ENCODE peak calls at places on chromosomes 7 and 10, in five cellular contexts. One of them, this sample, is unnamed.

GRCh38 chr7:156984209-156984891 is 26.1 kb downstream of the MNX1 start:
- DNase-seq in mesothelial cell of epicardium: peak; percentile 26
- DNase-seq in T-cell: no peak
- DNase-seq in activated CD4-positive, alpha-beta T cell treated with anti-CD3 and anti-CD28 coated beads for 36 hours: no peak
- DNase-seq in activated CD8-positive, alpha-beta T cell treated with anti-CD3 and anti-CD28 coated beads for 36 hours: no peak
- DNase-seq in this sample: no peak

GRCh38 chr10:119761106-119761505 is 35.3 kb downstream of the INPP5F start:
- DNase-seq in mesothelial cell of epicardium: no peak
- DNase-seq in activated CD8-positive, alpha-beta T cell treated with anti-CD3 and anti-CD28 coated beads for 36 hours: no peak
- DNase-seq in T-cell: no peak
- DNase-seq in activated CD4-positive, alpha-beta T cell treated with anti-CD3 and anti-CD28 coated beads for 36 hours: no peak
- DNase-seq in this sample: peak; percentile 18

GRCh38 chr10:3173173-3173878 is 744 bp upstream of the PITRM1 start:
- DNase-seq in activated CD8-positive, alpha-beta T cell treated with anti-CD3 and anti-CD28 coated beads for 36 hours: peak; percentile 85
- DNase-seq in T-cell: no peak
- DNase-seq in mesothelial cell of epicardium: peak; percentile 97
- DNase-seq in activated CD4-positive, alpha-beta T cell treated with anti-CD3 and anti-CD28 coated beads for 36 hours: peak; percentile 87
- DNase-seq in this sample: peak; percentile 97

GRCh38 chr10:76397210-76397881 is 965.9 kb downstream of the LRMDA start:
- DNase-seq in T-cell: no peak
- DNase-seq in activated CD8-positive, alpha-beta T cell treated with anti-CD3 and anti-CD28 coated beads for 36 hours: no peak
- DNase-seq in mesothelial cell of epicardium: no peak
- DNase-seq in activated CD4-positive, alpha-beta T cell treated with anti-CD3 and anti-CD28 coated beads for 36 hours: no peak
- DNase-seq in this sample: no peak

GRCh38 chr7:36096460-36097095 is 56.5 kb upstream of the EEPD1 start:
- DNase-seq in activated CD8-positive, alpha-beta T cell treated with anti-CD3 and anti-CD28 coated beads for 36 hours: no peak
- DNase-seq in T-cell: no peak
- DNase-seq in mesothelial cell of epicardium: no peak
- DNase-seq in activated CD4-positive, alpha-beta T cell treated with anti-CD3 and anti-CD28 coated beads for 36 hours: no peak
- DNase-seq in this sample: no peak

GRCh38 chr7:66640802-66641525 is 12.3 kb downstream of the KCTD7 start:
- DNase-seq in T-cell: no peak
- DNase-seq in activated CD4-positive, alpha-beta T cell treated with anti-CD3 and anti-CD28 coated beads for 36 hours: no peak
- DNase-seq in activated CD8-positive, alpha-beta T cell treated with anti-CD3 and anti-CD28 coated beads for 36 hours: no peak
- DNase-seq in mesothelial cell of epicardium: no peak
- DNase-seq in this sample: peak; percentile 41

GRCh38 chr7:66283003-66283920 is 78.1 kb downstream of the TPST1 start:
- DNase-seq in activated CD4-positive, alpha-beta T cell treated with anti-CD3 and anti-CD28 coated beads for 36 hours: no peak
- DNase-seq in mesothelial cell of epicardium: no peak
- DNase-seq in T-cell: no peak
- DNase-seq in activated CD8-positive, alpha-beta T cell treated with anti-CD3 and anti-CD28 coated beads for 36 hours: no peak
- DNase-seq in this sample: no peak

GRCh38 chr10:112689327-112689726 is 242.3 kb downstream of the VTI1A start:
- DNase-seq in activated CD8-positive, alpha-beta T cell treated with anti-CD3 and anti-CD28 coated beads for 36 hours: peak; percentile 14
- DNase-seq in T-cell: no peak
- DNase-seq in activated CD4-positive, alpha-beta T cell treated with anti-CD3 and anti-CD28 coated beads for 36 hours: peak; percentile 5
- DNase-seq in mesothelial cell of epicardium: peak; percentile 41
- DNase-seq in this sample: peak; percentile 23

GRCh38 chr10:71070741-71071140 is 141.6 kb upstream of the UNC5B start:
- DNase-seq in T-cell: no peak
- DNase-seq in mesothelial cell of epicardium: no peak
- DNase-seq in activated CD4-positive, alpha-beta T cell treated with anti-CD3 and anti-CD28 coated beads for 36 hours: no peak
- DNase-seq in activated CD8-positive, alpha-beta T cell treated with anti-CD3 and anti-CD28 coated beads for 36 hours: no peak
- DNase-seq in this sample: no peak

GRCh38 chr7:51009716-51010496 is 227.2 kb upstream of the GRB10 start:
- DNase-seq in T-cell: no peak
- DNase-seq in activated CD8-positive, alpha-beta T cell treated with anti-CD3 and anti-CD28 coated beads for 36 hours: no peak
- DNase-seq in activated CD4-positive, alpha-beta T cell treated with anti-CD3 and anti-CD28 coated beads for 36 hours: no peak
- DNase-seq in mesothelial cell of epicardium: no peak
- DNase-seq in this sample: no peak

GRCh38 chr7:51309361-51310130 is 7.1 kb downstream of the COBL start:
- DNase-seq in mesothelial cell of epicardium: no peak
- DNase-seq in T-cell: no peak
- DNase-seq in activated CD4-positive, alpha-beta T cell treated with anti-CD3 and anti-CD28 coated beads for 36 hours: no peak
- DNase-seq in activated CD8-positive, alpha-beta T cell treated with anti-CD3 and anti-CD28 coated beads for 36 hours: no peak
- DNase-seq in this sample: no peak

GRCh38 chr10:113386005-113386404 is 166.8 kb upstream of the HABP2 start:
- DNase-seq in mesothelial cell of epicardium: no peak
- DNase-seq in activated CD4-positive, alpha-beta T cell treated with anti-CD3 and anti-CD28 coated beads for 36 hours: no peak
- DNase-seq in T-cell: no peak
- DNase-seq in activated CD8-positive, alpha-beta T cell treated with anti-CD3 and anti-CD28 coated beads for 36 hours: no peak
- DNase-seq in this sample: no peak

GRCh38 chr7:27182861-27183681 is 2.0 kb downstream of the HOXA11 start:
- DNase-seq in mesothelial cell of epicardium: peak; percentile 44
- DNase-seq in activated CD4-positive, alpha-beta T cell treated with anti-CD3 and anti-CD28 coated beads for 36 hours: no peak
- DNase-seq in T-cell: no peak
- DNase-seq in activated CD8-positive, alpha-beta T cell treated with anti-CD3 and anti-CD28 coated beads for 36 hours: no peak
- DNase-seq in this sample: no peak

GRCh38 chr7:73833251-73833919 is 2.6 kb downstream of the CLDN4 start:
- DNase-seq in mesothelial cell of epicardium: no peak
- DNase-seq in T-cell: no peak
- DNase-seq in activated CD8-positive, alpha-beta T cell treated with anti-CD3 and anti-CD28 coated beads for 36 hours: no peak
- DNase-seq in activated CD4-positive, alpha-beta T cell treated with anti-CD3 and anti-CD28 coated beads for 36 hours: no peak
- DNase-seq in this sample: peak; percentile 94

GRCh38 chr7:149856-150636 is 42.3 kb upstream of the FAM20C start:
- DNase-seq in mesothelial cell of epicardium: no peak
- DNase-seq in activated CD8-positive, alpha-beta T cell treated with anti-CD3 and anti-CD28 coated beads for 36 hours: peak; percentile 62
- DNase-seq in T-cell: no peak
- DNase-seq in activated CD4-positive, alpha-beta T cell treated with anti-CD3 and anti-CD28 coated beads for 36 hours: peak; percentile 65
- DNase-seq in this sample: no peak

GRCh38 chr10:100715445-100716385 is 29.7 kb upstream of the PAX2 start:
- DNase-seq in T-cell: no peak
- DNase-seq in activated CD4-positive, alpha-beta T cell treated with anti-CD3 and anti-CD28 coated beads for 36 hours: no peak
- DNase-seq in activated CD8-positive, alpha-beta T cell treated with anti-CD3 and anti-CD28 coated beads for 36 hours: no peak
- DNase-seq in mesothelial cell of epicardium: no peak
- DNase-seq in this sample: no peak

GRCh38 chr10:126854726-126855125 is 50.5 kb upstream of the DOCK1 start:
- DNase-seq in mesothelial cell of epicardium: no peak
- DNase-seq in T-cell: no peak
- DNase-seq in activated CD8-positive, alpha-beta T cell treated with anti-CD3 and anti-CD28 coated beads for 36 hours: no peak
- DNase-seq in activated CD4-positive, alpha-beta T cell treated with anti-CD3 and anti-CD28 coated beads for 36 hours: no peak
- DNase-seq in this sample: no peak

GRCh38 chr10:35639651-35640311 is 2.3 kb downstream of the FZD8 start:
- DNase-seq in activated CD8-positive, alpha-beta T cell treated with anti-CD3 and anti-CD28 coated beads for 36 hours: no peak
- DNase-seq in T-cell: no peak
- DNase-seq in mesothelial cell of epicardium: peak; percentile 61
- DNase-seq in activated CD4-positive, alpha-beta T cell treated with anti-CD3 and anti-CD28 coated beads for 36 hours: peak; percentile 33
- DNase-seq in this sample: no peak

GRCh38 chr7:53940483-53940882 is 601.7 kb upstream of the VSTM2A start:
- DNase-seq in activated CD4-positive, alpha-beta T cell treated with anti-CD3 and anti-CD28 coated beads for 36 hours: no peak
- DNase-seq in mesothelial cell of epicardium: no peak
- DNase-seq in T-cell: no peak
- DNase-seq in activated CD8-positive, alpha-beta T cell treated with anti-CD3 and anti-CD28 coated beads for 36 hours: no peak
- DNase-seq in this sample: no peak

GRCh38 chr7:1558841-1559625 is 3.0 kb upstream of the TMEM184A start:
- DNase-seq in mesothelial cell of epicardium: no peak
- DNase-seq in activated CD8-positive, alpha-beta T cell treated with anti-CD3 and anti-CD28 coated beads for 36 hours: no peak
- DNase-seq in T-cell: no peak
- DNase-seq in activated CD4-positive, alpha-beta T cell treated with anti-CD3 and anti-CD28 coated beads for 36 hours: no peak
- DNase-seq in this sample: peak; percentile 87

GRCh38 chr10:8919291-8919690 is 864.8 kb downstream of the GATA3 start:
- DNase-seq in activated CD8-positive, alpha-beta T cell treated with anti-CD3 and anti-CD28 coated beads for 36 hours: no peak
- DNase-seq in T-cell: no peak
- DNase-seq in activated CD4-positive, alpha-beta T cell treated with anti-CD3 and anti-CD28 coated beads for 36 hours: no peak
- DNase-seq in mesothelial cell of epicardium: no peak
- DNase-seq in this sample: no peak

GRCh38 chr7:8922726-8923125 is 489.3 kb downstream of the NXPH1 start:
- DNase-seq in mesothelial cell of epicardium: no peak
- DNase-seq in T-cell: no peak
- DNase-seq in activated CD4-positive, alpha-beta T cell treated with anti-CD3 and anti-CD28 coated beads for 36 hours: no peak
- DNase-seq in activated CD8-positive, alpha-beta T cell treated with anti-CD3 and anti-CD28 coated beads for 36 hours: no peak
- DNase-seq in this sample: no peak

This sample was measured in HT-29.